ENCODE peak calls at places on chromosomes 3 and 15, in eight cellular contexts. J is GM10248, A is endothelial cell of umbilical vein, Q is RWPE1, O is AG10803, Y is hepatocyte, F is Panc1, G is ovary. P is an unnamed sample.

GRCh38 chr15:77035584-77035983 is 35.3 kb downstream of the TSPAN3 start:
- DNase-seq in J (no peak), A (no peak), Q (no peak), O (no peak), Y (peak), F (no peak), G (no peak), P (no peak)

GRCh38 chr15:39850436-39850835 is 67.8 kb upstream of the FSIP1 start:
- DNase-seq in J (no peak), A (peak), Q (no peak), O (no peak), Y (no peak), F (no peak), G (no peak), P (no peak)

GRCh38 chr3:126156468-126156867 is 23.9 kb downstream of the ALDH1L1 start:
- DNase-seq in J (peak), A (no peak), Q (peak), O (no peak), Y (no peak), F (no peak), G (no peak), P (no peak)

GRCh38 chr3:106566277-106566676 is 697.5 kb upstream of the CBLB start:
- DNase-seq in J (peak), A (no peak), Q (no peak), O (no peak), Y (no peak), F (no peak), G (no peak), P (peak)

GRCh38 chr15:69919816-69920215 is 177.9 kb downstream of the TLE3 start:
- DNase-seq in J (no peak), A (no peak), Q (no peak), O (no peak), Y (no peak), F (no peak), G (no peak), P (no peak)

GRCh38 chr15:70585707-70586034 is 177.7 kb downstream of the UACA start:
- DNase-seq in J (no peak), A (no peak), Q (no peak), O (no peak), Y (no peak), F (no peak), G (no peak), P (no peak)

GRCh38 chr3:14001136-14001535 is 121.3 kb upstream of the WNT7A start:
- DNase-seq in J (no peak), A (no peak), Q (peak), O (peak), Y (no peak), F (no peak), G (no peak), P (peak)

GRCh38 chr15:37076543-37076942 is 23.8 kb downstream of the MEIS2 start:
- DNase-seq in J (no peak), A (peak), Q (no peak), O (no peak), Y (no peak), F (no peak), G (no peak), P (no peak)

GRCh38 chr15:98823012-98823458 is 174.7 kb downstream of the IGF1R start:
- DNase-seq in J (no peak), A (peak), Q (no peak), O (peak), Y (peak), F (no peak), G (no peak), P (peak)

GRCh38 chr3:138653567-138653966 is 45.0 kb downstream of the FAIM start:
- DNase-seq in J (no peak), A (no peak), Q (no peak), O (no peak), Y (no peak), F (no peak), G (no peak), P (no peak)

GRCh38 chr15:58224068-58224467 is 85.9 kb downstream of the AQP9 start:
- DNase-seq in J (no peak), A (peak), Q (no peak), O (peak), Y (no peak), F (no peak), G (no peak), P (no peak)

GRCh38 chr15:85770014-85770721 is 24.6 kb downstream of the KLHL25 start:
- DNase-seq in J (no peak), A (no peak), Q (no peak), O (peak), Y (no peak), F (no peak), G (no peak), P (peak)

GRCh38 chr15:41161336-41161735 is 45.3 kb upstream of the INO80 start:
- DNase-seq in J (no peak), A (no peak), Q (no peak), O (peak), Y (no peak), F (no peak), G (no peak), P (no peak)

GRCh38 chr15:94692697-94693096 is 461.3 kb downstream of the MCTP2 start:
- DNase-seq in J (no peak), A (no peak), Q (peak), O (no peak), Y (no peak), F (no peak), G (no peak), P (no peak)

GRCh38 chr15:40029979-40030893 is 8.7 kb downstream of the SRP14 start:
- DNase-seq in J (no peak), A (peak), Q (no peak), O (peak), Y (peak), F (no peak), G (no peak), P (peak)

GRCh38 chr15:74768771-74769342 is 13.0 kb upstream of the CSK start:
- DNase-seq in J (peak), A (peak), Q (peak), O (peak), Y (peak), F (no peak), G (peak), P (peak)

GRCh38 chr3:190504354-190505125 is 9.3 kb upstream of the IL1RAP start:
- DNase-seq in J (no peak), A (peak), Q (no peak), O (peak), Y (no peak), F (no peak), G (no peak), P (peak)
- TF ChIP-seq CTCF in J (no peak), A (no peak), Q (no peak), O (no peak), Y (no peak), F (peak), G (no peak), P (no peak)

DNA sequence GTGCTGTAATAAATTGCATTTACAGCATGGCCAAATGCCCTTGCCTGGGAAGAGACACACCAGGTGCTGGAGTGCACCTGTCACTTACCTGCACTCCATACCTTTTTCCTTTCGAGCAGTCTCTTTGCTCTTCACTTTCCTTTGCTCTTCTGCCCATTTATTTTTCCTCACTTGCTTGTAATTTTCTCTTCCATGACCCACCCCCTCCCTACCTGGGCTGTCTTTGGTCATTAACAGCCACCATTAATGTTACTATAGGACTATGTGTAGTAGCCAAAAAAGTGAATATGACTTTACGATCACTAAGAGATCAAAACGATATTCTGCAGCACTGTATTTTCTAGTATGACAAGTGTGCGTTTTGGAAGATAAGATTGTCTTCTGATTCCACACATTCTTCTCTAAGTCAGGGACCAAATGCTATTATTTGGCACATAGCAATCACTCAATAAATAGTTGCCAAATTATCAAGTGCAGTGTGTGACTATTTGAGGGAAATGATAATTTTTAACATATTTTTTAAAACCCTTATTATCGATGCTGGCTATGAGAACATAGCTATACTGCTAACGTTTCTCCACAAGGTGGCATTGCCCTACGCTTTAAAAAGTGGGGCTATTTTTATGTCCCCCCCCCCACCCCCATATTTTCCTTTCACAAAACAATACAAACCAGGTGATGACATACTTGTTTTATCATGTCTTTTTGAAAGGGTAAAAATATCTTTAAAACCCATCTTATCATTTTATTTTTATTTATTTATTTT is 114.4 kb downstream of the GHSR start:
- DNase-seq in J (no peak), A (no peak), Q (no peak), O (no peak), Y (no peak), F (no peak), G (no peak), P (no peak)
- TF ChIP-seq CTCF in J (no peak), A (peak), Q (no peak), O (no peak), Y (peak), F (peak), G (no peak), P (no peak)

GRCh38 chr15:81256916-81257315 is 60.2 kb downstream of the IL16 start:
- DNase-seq in J (no peak), A (peak), Q (peak), O (peak), Y (peak), F (no peak), G (no peak), P (peak)
- TF ChIP-seq CTCF in J (peak), A (no peak), Q (peak), O (peak), Y (peak), F (peak), G (peak), P (peak)

GRCh38 chr3:22117751-22118346 is 366.8 kb upstream of the ZNF385D start:
- DNase-seq in J (no peak), A (peak), Q (peak), O (peak), Y (peak), F (peak), G (no peak), P (peak)
- TF ChIP-seq CTCF in J (peak), A (no peak), Q (peak), O (peak), Y (peak), F (peak), G (no peak), P (peak)

GRCh38 chr3:66761093-66761780 is 236.9 kb upstream of the KBTBD8 start:
- DNase-seq in J (no peak), A (no peak), Q (no peak), O (no peak), Y (no peak), F (no peak), G (no peak), P (peak)
- TF ChIP-seq CTCF in J (no peak), A (no peak), Q (no peak), O (no peak), Y (no peak), F (no peak), G (no peak), P (no peak)

DNA sequence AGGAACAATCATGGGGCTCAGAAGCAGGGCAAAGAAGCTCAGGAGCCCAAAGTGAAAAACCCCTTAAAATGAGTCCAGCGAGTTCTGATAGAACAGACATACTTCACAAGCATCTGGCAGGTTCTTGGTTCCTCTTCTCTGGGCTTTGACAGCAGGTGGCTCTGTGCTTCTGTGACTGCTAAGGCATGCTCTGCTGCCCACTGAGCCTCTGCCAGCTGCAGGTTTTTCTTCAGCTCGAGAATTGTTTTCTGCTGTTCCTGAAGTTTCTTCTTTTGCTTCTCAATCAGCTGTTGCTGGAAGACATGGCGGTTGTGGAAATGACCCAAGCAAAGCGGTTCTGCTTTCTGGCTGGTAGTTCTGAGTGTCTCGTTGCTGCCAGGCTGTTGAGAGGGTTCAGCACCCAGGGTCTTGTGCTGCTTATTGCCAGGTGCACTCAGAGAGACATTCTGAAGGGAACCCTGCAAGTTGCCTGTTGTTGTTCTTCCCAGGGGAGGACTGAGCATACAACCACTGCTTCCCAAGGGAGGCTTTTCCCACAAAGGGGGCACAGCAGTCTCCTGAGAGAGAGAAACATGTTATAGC is 50.8 kb downstream of the CCDC191 start:
- DNase-seq in J (peak), A (no peak), Q (no peak), O (no peak), Y (no peak), F (no peak), G (no peak), P (no peak)
- TF ChIP-seq CTCF in J (no peak), A (no peak), Q (no peak), O (no peak), Y (no peak), F (no peak), G (no peak), P (no peak)

GRCh38 chr15:89171136-89172072 is 50.0 kb downstream of the RLBP1 start:
- DNase-seq in J (peak), A (peak), Q (peak), O (peak), Y (peak), F (peak), G (no peak), P (peak)

GRCh38 chr15:89163271-89164055 is 57.9 kb downstream of the RLBP1 start:
- DNase-seq in J (no peak), A (no peak), Q (no peak), O (no peak), Y (no peak), F (no peak), G (no peak), P (no peak)

GRCh38 chr15:89165677-89166076 is 55.7 kb downstream of the RLBP1 start:
- DNase-seq in J (no peak), A (peak), Q (no peak), O (peak), Y (no peak), F (no peak), G (no peak), P (no peak)

GRCh38 chr15:89164712-89165211 is 56.6 kb downstream of the RLBP1 start:
- DNase-seq in J (no peak), A (no peak), Q (no peak), O (peak), Y (no peak), F (no peak), G (no peak), P (no peak)

GRCh38 chr15:89167267-89168176 is 53.9 kb downstream of the RLBP1 start:
- DNase-seq in J (peak), A (peak), Q (peak), O (peak), Y (peak), F (peak), G (no peak), P (peak)
- TF ChIP-seq CTCF in J (no peak), A (no peak), Q (no peak), O (no peak), Y (no peak), F (no peak), G (no peak), P (no peak)

GRCh38 chr3:125151916-125152315 is 60.6 kb downstream of the SLC12A8 start:
- DNase-seq in J (no peak), A (peak), Q (no peak), O (peak), Y (no peak), F (no peak), G (no peak), P (no peak)
- TF ChIP-seq CTCF in J (no peak), A (no peak), Q (no peak), O (no peak), Y (no peak), F (no peak), G (no peak), P (no peak)

P was measured in MCF 10A.